ENCODE peak calls at places on chromosomes 11 and 22, in six cellular contexts. One of them, this sample, is unnamed.

GRCh38 chr11:132186699-132187098 is 816.3 kb downstream of the NTM start:
- DNase-seq in H1: peak
- DNase-seq in GM12878: no peak
- DNase-seq in HepG2: no peak
- DNase-seq in K562: peak
- DNase-seq in GM12891: no peak
- DNase-seq in this sample: no peak

GRCh38 chr11:33941637-33942160 is 49.8 kb upstream of the LMO2 start:
- DNase-seq in GM12891: no peak
- DNase-seq in GM12878: peak
- DNase-seq in HepG2: no peak
- DNase-seq in K562: peak
- DNase-seq in H1: no peak
- DNase-seq in this sample: peak

GRCh38 chr22:19679476-19680099 is 34.7 kb upstream of the SEPTIN5 start:
- DNase-seq in K562: peak
- DNase-seq in GM12891: no peak
- DNase-seq in GM12878: no peak
- DNase-seq in HepG2: no peak
- DNase-seq in H1: peak
- DNase-seq in this sample: no peak

GRCh38 chr11:2769409-2769778 is 69.6 kb upstream of the KCNQ1OT1 start:
- DNase-seq in GM12891: no peak
- DNase-seq in K562: no peak
- DNase-seq in HepG2: no peak
- DNase-seq in GM12878: no peak
- DNase-seq in H1: peak
- DNase-seq in this sample: no peak

GRCh38 chr11:1052133-1053011 is 15.9 kb upstream of the MUC6 start:
- DNase-seq in GM12891: no peak
- DNase-seq in GM12878: no peak
- DNase-seq in HepG2: no peak
- DNase-seq in K562: no peak
- DNase-seq in H1: no peak
- DNase-seq in this sample: no peak

GRCh38 chr11:129767827-129768226 is 47.8 kb upstream of the TMEM45B start:
- DNase-seq in HepG2: no peak
- DNase-seq in K562: no peak
- DNase-seq in GM12878: no peak
- DNase-seq in GM12891: no peak
- DNase-seq in H1: no peak
- DNase-seq in this sample: no peak

GRCh38 chr11:1461806-1462455 is 24.6 kb downstream of the MOB2 start:
- DNase-seq in GM12878: no peak
- DNase-seq in K562: no peak
- DNase-seq in GM12891: no peak
- DNase-seq in H1: no peak
- DNase-seq in HepG2: no peak
- DNase-seq in this sample: no peak

GRCh38 chr11:115453693-115454092 is 50.5 kb downstream of the CADM1 start:
- DNase-seq in GM12891: no peak
- DNase-seq in GM12878: no peak
- DNase-seq in HepG2: no peak
- DNase-seq in K562: no peak
- DNase-seq in H1: no peak
- DNase-seq in this sample: no peak

GRCh38 chr11:126165366-126166156 is 45.9 kb downstream of the RPUSD4 start:
- DNase-seq in GM12878: no peak
- DNase-seq in H1: peak
- DNase-seq in HepG2: peak
- DNase-seq in K562: no peak
- DNase-seq in GM12891: no peak
- DNase-seq in this sample: no peak

GRCh38 chr22:48627203-48627602 is 1200.5 kb downstream of the BRD1 start:
- DNase-seq in GM12878: no peak
- DNase-seq in H1: no peak
- DNase-seq in K562: no peak
- DNase-seq in HepG2: no peak
- DNase-seq in GM12891: no peak
- DNase-seq in this sample: no peak

GRCh38 chr22:37274380-37274862 is 7.9 kb upstream of the CYTH4 start:
- DNase-seq in H1: no peak
- DNase-seq in K562: no peak
- DNase-seq in GM12878: no peak
- DNase-seq in GM12891: peak
- DNase-seq in HepG2: no peak
- DNase-seq in this sample: no peak

GRCh38 chr11:120564573-120565301 is 53.2 kb downstream of the GRIK4 start:
- DNase-seq in K562: peak
- DNase-seq in GM12878: peak
- DNase-seq in GM12891: peak
- DNase-seq in HepG2: no peak
- DNase-seq in H1: no peak
- DNase-seq in this sample: peak

DNA sequence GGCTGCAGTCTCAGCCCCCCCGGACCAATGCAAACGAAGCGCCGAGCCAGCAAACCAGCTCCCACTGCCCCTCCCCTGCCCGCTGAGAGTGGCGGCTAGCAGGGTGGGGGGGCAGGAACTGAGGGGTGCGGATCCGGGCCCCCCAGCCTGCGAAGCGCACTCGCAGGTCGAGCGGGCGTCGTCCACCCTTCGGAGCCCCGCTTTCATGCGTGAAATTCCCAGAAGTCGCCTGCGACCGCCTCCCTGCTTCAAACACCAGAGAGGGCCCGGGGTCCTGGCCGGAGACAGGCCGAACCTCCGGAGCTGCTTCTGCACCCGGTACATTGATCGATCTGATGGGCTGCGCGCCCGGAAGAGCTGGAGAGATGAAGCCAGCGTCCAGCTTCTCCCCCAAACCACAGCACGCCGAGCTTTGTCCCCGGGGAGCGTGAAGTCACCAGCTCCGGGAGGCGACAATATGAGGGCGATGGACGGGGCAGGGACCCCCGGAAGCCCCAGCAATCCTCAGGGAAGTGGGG is 646 bp upstream of the PATZ1 start:
- DNase-seq in K562: peak
- DNase-seq in HepG2: peak
- DNase-seq in H1: no peak
- DNase-seq in GM12878: no peak
- DNase-seq in GM12891: peak
- DNase-seq in this sample: peak
- TF ChIP-seq POLR2A in K562: no peak
- TF ChIP-seq POLR2A in HepG2: peak
- TF ChIP-seq POLR2A in H1: peak
- TF ChIP-seq POLR2A in GM12878: peak
- TF ChIP-seq POLR2A in GM12891: peak
- TF ChIP-seq POLR2A in this sample: peak

GRCh38 chr11:10628506-10629236 is 60.2 kb upstream of the LYVE1 start:
- DNase-seq in GM12878: no peak
- DNase-seq in K562: no peak
- DNase-seq in HepG2: no peak
- DNase-seq in GM12891: no peak
- DNase-seq in H1: peak
- DNase-seq in this sample: no peak
- TF ChIP-seq TAF1 in GM12878: no peak
- TF ChIP-seq TAF1 in K562: no peak
- TF ChIP-seq TAF1 in HepG2: no peak
- TF ChIP-seq TAF1 in GM12891: no peak
- TF ChIP-seq TAF1 in H1: no peak
- TF ChIP-seq TAF1 in this sample: no peak

DNA sequence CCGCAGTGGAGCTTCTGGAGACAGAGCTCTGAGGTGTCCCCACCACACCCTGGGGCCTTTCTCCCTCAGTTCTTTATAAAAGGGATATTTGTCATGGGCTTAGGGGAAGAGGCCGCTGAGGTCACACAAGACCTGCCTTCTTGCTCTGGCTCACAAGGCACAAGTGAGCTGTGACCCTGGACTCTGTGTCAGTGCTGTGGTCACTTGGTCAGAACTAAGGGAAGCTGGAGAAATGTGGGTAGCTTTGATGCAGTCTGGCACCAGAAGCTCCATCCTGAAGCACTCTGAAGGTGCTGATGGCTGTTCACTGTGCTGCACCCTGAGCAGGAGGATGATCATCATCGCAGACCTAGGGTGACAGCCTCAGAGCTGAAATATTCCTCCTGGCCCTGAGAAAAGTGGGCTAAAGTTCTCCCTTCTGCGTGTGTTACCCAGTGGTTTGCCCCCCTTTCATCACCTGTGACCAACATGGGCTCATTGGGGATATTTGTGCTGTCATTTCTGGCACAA is 28.1 kb upstream of the VPREB1 start:
- DNase-seq in GM12878: no peak
- DNase-seq in HepG2: no peak
- DNase-seq in GM12891: no peak
- DNase-seq in H1: no peak
- DNase-seq in K562: no peak
- DNase-seq in this sample: no peak
- TF ChIP-seq POLR2A in GM12878: no peak
- TF ChIP-seq POLR2A in HepG2: no peak
- TF ChIP-seq POLR2A in GM12891: no peak
- TF ChIP-seq POLR2A in H1: no peak
- TF ChIP-seq POLR2A in K562: no peak
- TF ChIP-seq POLR2A in this sample: no peak

DNA sequence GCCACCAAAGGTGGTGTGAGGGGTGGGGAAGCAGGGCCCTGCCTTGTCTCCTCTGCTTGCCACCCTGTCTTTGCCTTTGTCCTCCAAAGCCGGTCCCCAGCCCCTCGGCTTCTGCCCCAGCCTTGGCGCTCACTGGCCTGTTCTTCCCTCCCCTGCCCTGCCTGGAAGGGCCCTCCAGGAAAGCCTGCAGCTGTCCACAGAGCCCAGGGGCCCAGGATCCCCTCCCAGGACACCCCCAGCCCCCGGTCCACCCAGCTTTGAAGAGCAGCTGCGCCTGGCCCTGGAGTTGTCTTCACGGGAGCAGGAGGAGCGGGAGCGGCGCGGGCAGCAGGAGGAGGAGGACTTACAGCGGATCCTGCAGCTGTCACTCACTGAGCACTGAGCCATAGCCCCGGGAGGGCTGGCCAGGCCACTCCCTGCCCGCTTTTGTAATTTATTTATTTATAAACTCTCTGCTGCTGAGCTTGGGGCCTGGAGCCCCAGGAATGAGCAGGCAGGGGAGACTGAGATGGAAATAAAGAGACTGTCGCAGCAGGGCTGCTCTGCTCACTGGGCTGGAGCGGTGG is 1.3 kb upstream of the SSH3 start:
- DNase-seq in GM12891: no peak
- DNase-seq in H1: peak
- DNase-seq in GM12878: no peak
- DNase-seq in K562: peak
- DNase-seq in HepG2: no peak
- DNase-seq in this sample: peak
- TF ChIP-seq TAF1 in GM12891: no peak
- TF ChIP-seq TAF1 in H1: no peak
- TF ChIP-seq TAF1 in GM12878: no peak
- TF ChIP-seq TAF1 in K562: no peak
- TF ChIP-seq TAF1 in HepG2: no peak
- TF ChIP-seq TAF1 in this sample: no peak

DNA sequence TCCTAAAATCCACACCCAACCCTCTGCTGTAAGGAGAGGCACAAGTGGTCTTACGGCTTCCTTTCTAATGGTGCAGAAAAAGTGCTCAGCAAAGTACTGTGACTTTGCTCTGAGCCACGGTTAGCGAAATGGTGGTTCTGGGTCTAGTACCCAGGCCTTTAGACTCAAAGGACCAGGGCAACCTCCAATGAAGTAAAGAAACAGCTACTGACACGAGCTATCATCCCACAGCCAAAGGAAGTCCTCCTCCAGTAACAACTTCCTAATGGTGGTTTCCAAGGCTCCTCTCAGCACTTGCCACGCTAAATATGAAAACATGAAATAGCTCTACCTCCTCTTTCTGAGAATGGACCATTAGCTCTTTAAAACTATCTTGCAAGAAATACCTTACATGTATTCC is 122.5 kb downstream of the ETS1 start:
- DNase-seq in K562: no peak
- DNase-seq in H1: no peak
- DNase-seq in GM12891: no peak
- DNase-seq in GM12878: no peak
- DNase-seq in HepG2: no peak
- DNase-seq in this sample: no peak
- TF ChIP-seq POLR2A in K562: no peak
- TF ChIP-seq POLR2A in H1: no peak
- TF ChIP-seq POLR2A in GM12891: no peak
- TF ChIP-seq POLR2A in GM12878: no peak
- TF ChIP-seq POLR2A in HepG2: no peak
- TF ChIP-seq POLR2A in this sample: no peak

This sample was measured in GM12892.